ENCODE peak calls at places on chromosomes 4 and X, in five cellular contexts. E is heart right ventricle, F is upper lobe of right lung, Y is left ventricle myocardium inferior, D is prostate gland. Q is an unnamed sample.
A peak's percentile ranks its signal among the peaks of the same experiment; 100 is the strongest.

GRCh38 chrX:151741606-151742005 is 7.1 kb downstream of the CNGA2 start:
- DNase-seq in F (no peak), Y (no peak), E (no peak), D (no peak), Q (no peak)

GRCh38 chr4:169201144-169202124 is 69.3 kb downstream of the SH3RF1 start:
- DNase-seq in Y (no peak), F (no peak), D (no peak), E (no peak), Q (no peak)

GRCh38 chrX:95903490-95903889 is 781.2 kb upstream of the DIAPH2 start:
- DNase-seq in F (no peak), D (no peak), Y (no peak), E (no peak), Q (no peak)

GRCh38 chr4:13544556-13545393 is 467 bp upstream of the NKX3-2 start:
- DNase-seq in E (peak; percentile 40), Y (peak; percentile 60), F (peak; percentile 83), D (peak; percentile 39), Q (no peak)

GRCh38 chr4:158121203-158121586 is 51.6 kb downstream of the GASK1B start:
- DNase-seq in E (peak; percentile 36), Y (no peak), F (no peak), D (no peak), Q (no peak)

GRCh38 chrX:40434947-40435346 is 145.8 kb upstream of the ATP6AP2 start:
- DNase-seq in F (no peak), E (no peak), Y (peak; percentile 18), D (peak; percentile 17), Q (no peak)

GRCh38 chrX:20968996-20969395 is 405.2 kb upstream of the CNKSR2 start:
- DNase-seq in E (no peak), D (no peak), F (no peak), Y (no peak), Q (no peak)

GRCh38 chrX:97628807-97629596 is 745.3 kb downstream of the RPA4 start:
- DNase-seq in Y (no peak), D (no peak), E (no peak), F (no peak), Q (no peak)

GRCh38 chr4:83348074-83348473 is 13.4 kb upstream of the HPSE start:
- DNase-seq in E (no peak), D (no peak), F (no peak), Y (no peak), Q (no peak)

GRCh38 chr4:40829586-40829985 is 79.8 kb downstream of the NSUN7 start:
- DNase-seq in E (no peak), F (no peak), D (no peak), Y (no peak), Q (no peak)

GRCh38 chrX:119477812-119478232 is 9.6 kb downstream of the SLC25A5 start:
- DNase-seq in E (no peak), D (no peak), F (no peak), Y (no peak), Q (peak; percentile 74)

GRCh38 chrX:15738686-15739016 is 581 bp downstream of the CA5B start:
- DNase-seq in D (no peak), F (no peak), E (no peak), Y (no peak), Q (no peak)

GRCh38 chr4:102497986-102498385 is 3.2 kb upstream of the NFKB1 start:
- DNase-seq in E (no peak), Y (no peak), F (no peak), D (no peak), Q (no peak)

GRCh38 chrX:97290199-97290598 is 406.5 kb downstream of the RPA4 start:
- DNase-seq in E (no peak), Y (no peak), F (no peak), D (no peak), Q (no peak)

GRCh38 chr4:6906046-6906445 is 3.6 kb upstream of the TBC1D14 start:
- DNase-seq in D (no peak), Y (no peak), F (no peak), E (no peak), Q (no peak)

GRCh38 chrX:34300871-34301270 is 168.8 kb upstream of the FAM47A start:
- DNase-seq in F (no peak), Y (no peak), E (peak; percentile 6), D (peak; percentile 3), Q (no peak)

GRCh38 chr4:680931-681645 is 6.7 kb downstream of the MYL5 start:
- DNase-seq in E (peak; percentile 60), Y (peak; percentile 78), F (peak; percentile 87), D (no peak), Q (peak; percentile 79)

GRCh38 chrX:130285069-130285620 is 16.4 kb upstream of the ZNF280C start:
- DNase-seq in Y (no peak), E (no peak), F (no peak), D (no peak), Q (no peak)

GRCh38 chr4:140641789-140642439 is 73.2 kb upstream of the UCP1 start:
- DNase-seq in E (no peak), D (peak; percentile 72), Y (peak; percentile 14), F (peak; percentile 68), Q (no peak)

GRCh38 chr4:1356181-1356998 is 9.4 kb downstream of the UVSSA start:
- DNase-seq in E (peak; percentile 42), Y (peak; percentile 64), F (no peak), D (peak; percentile 38), Q (peak; percentile 64)

DNA sequence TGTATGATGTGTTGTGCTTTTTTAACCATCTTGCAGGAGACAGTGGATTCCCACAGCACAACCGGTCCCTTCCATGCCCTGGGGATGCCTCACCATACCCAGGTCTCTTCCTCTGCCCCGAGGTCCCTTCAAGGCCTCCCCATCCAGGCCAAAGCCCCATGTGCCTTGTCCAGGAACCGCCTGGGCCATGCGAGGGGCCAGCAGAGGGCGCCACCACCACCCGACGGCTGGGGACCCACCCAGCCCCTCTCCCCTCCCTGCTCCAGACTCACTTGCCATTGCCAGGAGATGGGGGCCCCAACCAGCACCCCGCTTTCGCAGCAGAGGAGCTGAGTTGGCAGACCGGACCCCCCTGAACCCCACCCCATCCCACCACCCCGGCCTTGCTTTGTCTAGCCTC is 485.5 kb downstream of the TRAM1L1 start:
- DNase-seq in F (no peak), D (no peak), E (no peak), Y (no peak), Q (no peak)
- TF ChIP-seq CTCF in F (no peak), D (no peak), E (no peak), Y (no peak), Q (no peak)

GRCh38 chr4:182540496-182540895 is 297.3 kb downstream of the TENM3 start:
- DNase-seq in F (no peak), D (no peak), Y (no peak), E (no peak), Q (no peak)

GRCh38 chr4:182533948-182534347 is 290.7 kb downstream of the TENM3 start:
- DNase-seq in D (no peak), E (no peak), F (no peak), Y (no peak), Q (no peak)

GRCh38 chr4:182531555-182532162 is 288.5 kb downstream of the TENM3 start:
- DNase-seq in Y (no peak), F (no peak), E (no peak), D (no peak), Q (no peak)

GRCh38 chr4:182537031-182537617 is 293.9 kb downstream of the TENM3 start:
- DNase-seq in E (no peak), Y (no peak), F (no peak), D (no peak), Q (no peak)

DNA sequence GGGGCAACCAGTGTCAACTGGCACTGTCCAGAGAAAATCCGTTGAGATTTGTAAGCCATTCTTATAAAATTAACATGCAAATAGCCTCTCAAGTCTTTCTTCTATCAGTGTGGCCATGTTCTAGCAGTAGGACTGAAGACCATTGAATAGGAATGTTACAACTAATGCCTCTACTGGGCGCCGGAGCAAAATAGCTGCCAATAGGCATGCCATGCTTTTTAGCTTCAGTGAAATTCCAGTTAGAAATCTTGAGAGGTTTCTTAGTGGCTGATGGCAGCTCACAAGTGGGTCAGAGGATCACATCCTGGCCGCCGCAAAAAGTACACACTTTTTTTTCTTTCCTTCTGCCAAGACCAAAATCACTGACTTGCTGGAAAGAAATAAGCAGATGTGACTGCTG is 293.0 kb downstream of the TENM3 start:
- DNase-seq in E (no peak), F (no peak), Y (no peak), D (no peak), Q (no peak)
- H3K4me3 ChIP-seq in E (no peak overlapping the region), F (no peak overlapping the region), Y (no peak overlapping the region), D (no peak overlapping the region), Q (no peak overlapping the region)

DNA sequence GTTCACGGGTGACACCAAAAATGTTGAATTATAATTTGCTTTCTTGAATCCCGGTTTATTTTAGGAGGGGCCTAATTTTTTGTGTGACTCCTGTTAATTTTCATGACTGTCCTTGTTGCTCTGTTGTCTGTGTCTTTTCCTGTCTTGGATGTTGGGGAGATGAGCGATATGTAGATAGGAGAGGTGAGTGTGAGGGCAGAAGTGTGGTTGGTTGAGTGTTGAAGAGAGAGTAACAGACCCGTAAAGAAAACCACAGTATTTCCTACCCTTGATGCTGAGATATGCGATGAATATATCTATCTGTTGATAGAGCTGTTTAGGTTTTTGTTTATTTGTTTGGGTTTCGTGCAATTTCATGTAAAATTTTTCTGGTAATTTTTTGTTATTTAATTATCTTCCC is 70.5 kb downstream of the CPE start:
- DNase-seq in E (no peak), Y (no peak), D (no peak), F (no peak), Q (no peak)
- H3K4me1 ChIP-seq in E (no peaks in the 10 kb centered on the region), Y (no peaks in the 10 kb centered on the region), D (no peaks in the 10 kb centered on the region), F (no peaks in the 10 kb centered on the region), Q (no peaks in the 10 kb centered on the region)

DNA sequence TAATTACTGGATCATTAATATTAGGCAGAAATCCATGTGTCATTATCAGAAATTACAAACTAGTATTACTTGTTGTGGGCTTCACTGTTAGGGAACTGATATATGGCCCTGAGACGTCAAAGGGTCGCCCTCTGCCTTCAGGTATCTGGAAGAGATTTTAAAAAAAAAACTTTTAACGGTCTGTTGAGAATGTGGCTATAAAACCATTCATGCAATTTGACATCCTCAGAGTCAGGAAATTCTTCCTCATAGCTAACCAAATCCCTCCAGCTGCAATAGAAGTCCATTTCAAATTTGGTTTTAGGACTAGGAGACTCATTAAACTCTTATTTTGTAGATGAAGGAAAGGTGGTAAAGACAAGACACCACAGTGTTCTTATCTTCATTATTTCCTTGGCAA is 194.3 kb upstream of the NOCT start:
- DNase-seq in E (no peak), D (no peak), Y (no peak), F (no peak), Q (no peak)
- TF ChIP-seq CTCF in E (no peak), D (no peak), Y (no peak), F (no peak), Q (no peak)

GRCh38 chr4:104424368-104424921 is 70.2 kb downstream of the CXXC4 start:
- DNase-seq in D (no peak), F (no peak), Y (no peak), E (no peak), Q (no peak)
- H3K4me3 ChIP-seq in D (no peak overlapping the region), F (peak overlapping the region; percentile 32), Y (peak overlapping the region; percentile 66), E (peak overlapping the region; percentile 43), Q (no peak overlapping the region)

GRCh38 chrX:68910743-68911142 is 81.9 kb downstream of the EFNB1 start:
- DNase-seq in F (no peak), D (no peak), E (no peak), Y (no peak), Q (no peak)
- H3K4me1 ChIP-seq in F (no peaks in the 10 kb centered on the region), D (no peaks in the 10 kb centered on the region), E (no peaks in the 10 kb centered on the region), Y (peaks cover 12% of the 10 kb centered on the region), Q (no peaks in the 10 kb centered on the region)

GRCh38 chrX:2652106-2652505 is 39.0 kb upstream of the CD99 start:
- DNase-seq in E (no peak), Y (no peak), F (no peak), D (no peak), Q (no peak)
- TF ChIP-seq CTCF in E (no peak), Y (peak; percentile 20), F (no peak), D (no peak), Q (no peak)

Q was measured in Peyer's patch.